ENCODE peak calls at places on chromosomes 6 and 20, in seven cellular contexts. One of them, this sample, is unnamed. For H3K4me1, the result is how much of the 10 kb centered on the place peaks cover.

GRCh38 chr6:141753180-141753579 is 379.5 kb upstream of the GJE1 start:
- DNase-seq in foreskin keratinocyte: no peak
- DNase-seq in transverse colon: no peak
- DNase-seq in heart right ventricle: no peak
- DNase-seq in lung: no peak
- DNase-seq in OCI-LY7: no peak
- DNase-seq in IMR-90: no peak
- DNase-seq in this sample: no peak

GRCh38 chr6:104943781-104944180 is 13.1 kb upstream of the LIN28B start:
- DNase-seq in foreskin keratinocyte: peak
- DNase-seq in transverse colon: no peak
- DNase-seq in heart right ventricle: no peak
- DNase-seq in lung: no peak
- DNase-seq in OCI-LY7: no peak
- DNase-seq in IMR-90: peak
- DNase-seq in this sample: no peak

GRCh38 chr6:137395316-137395715 is 98.9 kb downstream of the OLIG3 start:
- DNase-seq in foreskin keratinocyte: no peak
- DNase-seq in transverse colon: no peak
- DNase-seq in heart right ventricle: no peak
- DNase-seq in lung: no peak
- DNase-seq in OCI-LY7: no peak
- DNase-seq in IMR-90: no peak
- DNase-seq in this sample: no peak

GRCh38 chr6:155434117-155434516 is 21.5 kb downstream of the NOX3 start:
- DNase-seq in foreskin keratinocyte: no peak
- DNase-seq in transverse colon: no peak
- DNase-seq in heart right ventricle: no peak
- DNase-seq in lung: no peak
- DNase-seq in OCI-LY7: no peak
- DNase-seq in IMR-90: no peak
- DNase-seq in this sample: no peak

GRCh38 chr6:118783931-118784528 is 109.9 kb upstream of the ASF1A start:
- DNase-seq in foreskin keratinocyte: no peak
- DNase-seq in transverse colon: no peak
- DNase-seq in heart right ventricle: no peak
- DNase-seq in lung: no peak
- DNase-seq in OCI-LY7: no peak
- DNase-seq in IMR-90: peak
- DNase-seq in this sample: peak

GRCh38 chr6:119079288-119079809 is 885 bp upstream of the FAM184A start:
- DNase-seq in foreskin keratinocyte: peak
- DNase-seq in transverse colon: no peak
- DNase-seq in heart right ventricle: no peak
- DNase-seq in lung: no peak
- DNase-seq in OCI-LY7: no peak
- DNase-seq in IMR-90: peak
- DNase-seq in this sample: no peak

GRCh38 chr20:41570552-41570951 is 47.6 kb downstream of the CHD6 start:
- DNase-seq in foreskin keratinocyte: no peak
- DNase-seq in transverse colon: no peak
- DNase-seq in heart right ventricle: no peak
- DNase-seq in lung: no peak
- DNase-seq in OCI-LY7: no peak
- DNase-seq in IMR-90: peak
- DNase-seq in this sample: no peak

GRCh38 chr20:50515471-50516106 is 5.4 kb downstream of the PTPN1 start:
- DNase-seq in foreskin keratinocyte: no peak
- DNase-seq in transverse colon: no peak
- DNase-seq in heart right ventricle: no peak
- DNase-seq in lung: no peak
- DNase-seq in OCI-LY7: no peak
- DNase-seq in IMR-90: no peak
- DNase-seq in this sample: no peak

GRCh38 chr6:37657117-37657886 is 40.4 kb downstream of the MDGA1 start:
- DNase-seq in foreskin keratinocyte: peak
- DNase-seq in transverse colon: no peak
- DNase-seq in heart right ventricle: no peak
- DNase-seq in lung: no peak
- DNase-seq in OCI-LY7: no peak
- DNase-seq in IMR-90: peak
- DNase-seq in this sample: no peak

GRCh38 chr6:166757226-166758135 is 130.4 kb upstream of the RPS6KA2 start:
- DNase-seq in foreskin keratinocyte: peak
- DNase-seq in transverse colon: no peak
- DNase-seq in heart right ventricle: no peak
- DNase-seq in lung: no peak
- DNase-seq in OCI-LY7: no peak
- DNase-seq in IMR-90: peak
- DNase-seq in this sample: no peak

GRCh38 chr6:160005861-160006540 is 37.1 kb downstream of the IGF2R start:
- DNase-seq in foreskin keratinocyte: no peak
- DNase-seq in transverse colon: no peak
- DNase-seq in heart right ventricle: peak
- DNase-seq in lung: no peak
- DNase-seq in OCI-LY7: no peak
- DNase-seq in IMR-90: peak
- DNase-seq in this sample: no peak

GRCh38 chr6:1984346-1984994 is 260.9 kb downstream of the GMDS start:
- DNase-seq in foreskin keratinocyte: no peak
- DNase-seq in transverse colon: no peak
- DNase-seq in heart right ventricle: no peak
- DNase-seq in lung: no peak
- DNase-seq in OCI-LY7: no peak
- DNase-seq in IMR-90: no peak
- DNase-seq in this sample: no peak

GRCh38 chr6:30480536-30481156 is 8.7 kb upstream of the HLA-E start:
- DNase-seq in foreskin keratinocyte: no peak
- DNase-seq in transverse colon: no peak
- DNase-seq in heart right ventricle: no peak
- DNase-seq in lung: no peak
- DNase-seq in OCI-LY7: no peak
- DNase-seq in IMR-90: no peak
- DNase-seq in this sample: no peak

GRCh38 chr6:148800535-148800934 is 53.7 kb downstream of the UST start:
- DNase-seq in foreskin keratinocyte: no peak
- DNase-seq in transverse colon: no peak
- DNase-seq in heart right ventricle: no peak
- DNase-seq in lung: no peak
- DNase-seq in OCI-LY7: no peak
- DNase-seq in IMR-90: peak
- DNase-seq in this sample: no peak

GRCh38 chr6:34576286-34576955 is 20.3 kb upstream of the SPDEF start:
- DNase-seq in foreskin keratinocyte: no peak
- DNase-seq in transverse colon: no peak
- DNase-seq in heart right ventricle: no peak
- DNase-seq in lung: no peak
- DNase-seq in OCI-LY7: no peak
- DNase-seq in IMR-90: no peak
- DNase-seq in this sample: no peak

GRCh38 chr20:64140956-64141355 is 23.3 kb upstream of the MYT1 start:
- DNase-seq in foreskin keratinocyte: no peak
- DNase-seq in transverse colon: no peak
- DNase-seq in heart right ventricle: no peak
- DNase-seq in lung: no peak
- DNase-seq in OCI-LY7: no peak
- DNase-seq in IMR-90: no peak
- DNase-seq in this sample: no peak
- H3K4me1 ChIP-seq in foreskin keratinocyte: under half
- H3K4me1 ChIP-seq in transverse colon: under half
- H3K4me1 ChIP-seq in heart right ventricle: under half
- H3K4me1 ChIP-seq in lung: under half
- H3K4me1 ChIP-seq in OCI-LY7: under half
- H3K4me1 ChIP-seq in IMR-90: under half
- H3K4me1 ChIP-seq in this sample: under half

DNA sequence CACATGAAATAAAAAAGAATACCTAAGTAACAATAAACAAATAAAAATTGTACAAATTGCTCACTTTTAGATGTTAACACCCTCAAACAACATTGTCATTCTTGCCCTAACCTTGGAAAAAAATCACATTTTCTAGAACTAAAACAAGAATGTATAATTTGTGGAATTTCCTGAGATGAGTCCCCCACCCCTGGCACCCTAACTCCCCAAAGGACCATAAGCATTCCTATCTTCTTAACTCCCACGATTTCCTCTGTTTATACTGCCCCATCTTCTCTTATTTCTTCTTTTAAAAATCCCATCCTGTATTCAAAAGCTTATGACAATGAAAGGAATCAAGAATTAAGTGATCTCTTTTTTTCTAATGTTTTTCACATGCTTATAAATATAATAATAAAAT is 70.9 kb downstream of the IBTK start:
- DNase-seq in foreskin keratinocyte: no peak
- DNase-seq in transverse colon: no peak
- DNase-seq in heart right ventricle: no peak
- DNase-seq in lung: no peak
- DNase-seq in OCI-LY7: no peak
- DNase-seq in IMR-90: no peak
- DNase-seq in this sample: no peak
- H3K27ac ChIP-seq in foreskin keratinocyte: no peak
- H3K27ac ChIP-seq in transverse colon: no peak
- H3K27ac ChIP-seq in heart right ventricle: no peak
- H3K27ac ChIP-seq in lung: no peak
- H3K27ac ChIP-seq in OCI-LY7: no peak
- H3K27ac ChIP-seq in IMR-90: no peak
- H3K27ac ChIP-seq in this sample: no peak

GRCh38 chr6:127954082-127954481 is 53.2 kb upstream of the THEMIS start:
- DNase-seq in foreskin keratinocyte: no peak
- DNase-seq in transverse colon: no peak
- DNase-seq in heart right ventricle: no peak
- DNase-seq in lung: no peak
- DNase-seq in OCI-LY7: no peak
- DNase-seq in IMR-90: peak
- DNase-seq in this sample: no peak

GRCh38 chr6:127952176-127952575 is 51.3 kb upstream of the THEMIS start:
- DNase-seq in foreskin keratinocyte: no peak
- DNase-seq in transverse colon: no peak
- DNase-seq in heart right ventricle: no peak
- DNase-seq in lung: no peak
- DNase-seq in OCI-LY7: no peak
- DNase-seq in IMR-90: no peak
- DNase-seq in this sample: no peak

GRCh38 chr6:127951172-127951995 is 50.5 kb upstream of the THEMIS start:
- DNase-seq in foreskin keratinocyte: no peak
- DNase-seq in transverse colon: no peak
- DNase-seq in heart right ventricle: no peak
- DNase-seq in lung: no peak
- DNase-seq in OCI-LY7: no peak
- DNase-seq in IMR-90: no peak
- DNase-seq in this sample: no peak

GRCh38 chr6:127950566-127951141 is 49.8 kb upstream of the THEMIS start:
- DNase-seq in foreskin keratinocyte: no peak
- DNase-seq in transverse colon: no peak
- DNase-seq in heart right ventricle: no peak
- DNase-seq in lung: no peak
- DNase-seq in OCI-LY7: no peak
- DNase-seq in IMR-90: no peak
- DNase-seq in this sample: no peak

GRCh38 chr6:127952831-127953230 is 52.0 kb upstream of the THEMIS start:
- DNase-seq in foreskin keratinocyte: no peak
- DNase-seq in transverse colon: no peak
- DNase-seq in heart right ventricle: no peak
- DNase-seq in lung: no peak
- DNase-seq in OCI-LY7: no peak
- DNase-seq in IMR-90: no peak
- DNase-seq in this sample: no peak
- H3K4me1 ChIP-seq in foreskin keratinocyte: under half
- H3K4me1 ChIP-seq in transverse colon: under half
- H3K4me1 ChIP-seq in heart right ventricle: under half
- H3K4me1 ChIP-seq in lung: under half
- H3K4me1 ChIP-seq in OCI-LY7: under half
- H3K4me1 ChIP-seq in IMR-90: under half
- H3K4me1 ChIP-seq in this sample: under half

GRCh38 chr20:33789109-33789857 is 21.9 kb upstream of the CHMP4B start:
- DNase-seq in foreskin keratinocyte: peak
- DNase-seq in transverse colon: peak
- DNase-seq in heart right ventricle: no peak
- DNase-seq in lung: peak
- DNase-seq in OCI-LY7: no peak
- DNase-seq in IMR-90: peak
- DNase-seq in this sample: peak

GRCh38 chr20:33788351-33789049 is 22.6 kb upstream of the CHMP4B start:
- DNase-seq in foreskin keratinocyte: no peak
- DNase-seq in transverse colon: peak
- DNase-seq in heart right ventricle: no peak
- DNase-seq in lung: no peak
- DNase-seq in OCI-LY7: no peak
- DNase-seq in IMR-90: no peak
- DNase-seq in this sample: peak

GRCh38 chr20:33785503-33785902 is 25.6 kb upstream of the CHMP4B start:
- DNase-seq in foreskin keratinocyte: no peak
- DNase-seq in transverse colon: no peak
- DNase-seq in heart right ventricle: no peak
- DNase-seq in lung: no peak
- DNase-seq in OCI-LY7: no peak
- DNase-seq in IMR-90: no peak
- DNase-seq in this sample: no peak

GRCh38 chr20:33789858-33790182 is 21.3 kb upstream of the CHMP4B start:
- DNase-seq in foreskin keratinocyte: no peak
- DNase-seq in transverse colon: no peak
- DNase-seq in heart right ventricle: no peak
- DNase-seq in lung: no peak
- DNase-seq in OCI-LY7: no peak
- DNase-seq in IMR-90: no peak
- DNase-seq in this sample: no peak

GRCh38 chr20:33787253-33787891 is 23.8 kb upstream of the CHMP4B start:
- DNase-seq in foreskin keratinocyte: no peak
- DNase-seq in transverse colon: no peak
- DNase-seq in heart right ventricle: no peak
- DNase-seq in lung: no peak
- DNase-seq in OCI-LY7: no peak
- DNase-seq in IMR-90: no peak
- DNase-seq in this sample: no peak
- H3K27ac ChIP-seq in foreskin keratinocyte: no peak
- H3K27ac ChIP-seq in transverse colon: peak
- H3K27ac ChIP-seq in heart right ventricle: no peak
- H3K27ac ChIP-seq in lung: peak
- H3K27ac ChIP-seq in OCI-LY7: no peak
- H3K27ac ChIP-seq in IMR-90: no peak
- H3K27ac ChIP-seq in this sample: no peak

DNA sequence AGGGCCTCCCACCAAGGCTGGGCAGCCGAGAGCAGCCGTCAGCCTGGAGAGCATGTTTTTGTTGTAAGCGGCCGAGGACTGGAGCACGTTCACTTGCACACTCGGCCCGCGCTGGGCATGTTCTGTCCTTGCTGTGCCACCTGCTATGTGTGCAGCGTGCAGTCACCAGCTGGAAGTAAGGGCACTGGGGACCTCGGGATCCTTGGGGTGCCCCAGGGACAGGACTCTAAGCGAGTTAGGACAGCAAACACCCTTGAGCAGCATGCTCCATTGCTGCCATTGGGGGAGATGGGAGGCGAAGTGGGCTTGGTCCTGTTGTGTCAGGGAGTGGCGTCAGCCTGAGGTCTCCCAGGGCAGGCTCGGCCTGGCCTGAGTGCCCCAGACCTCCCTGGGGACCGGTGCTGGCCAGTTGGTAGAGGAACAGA is 18.6 kb downstream of the DYNLT1 start:
- DNase-seq in foreskin keratinocyte: no peak
- DNase-seq in transverse colon: no peak
- DNase-seq in heart right ventricle: no peak
- DNase-seq in lung: no peak
- DNase-seq in OCI-LY7: no peak
- DNase-seq in IMR-90: no peak
- DNase-seq in this sample: peak
- H3K4me1 ChIP-seq in foreskin keratinocyte: under half
- H3K4me1 ChIP-seq in transverse colon: under half
- H3K4me1 ChIP-seq in heart right ventricle: under half
- H3K4me1 ChIP-seq in lung: under half
- H3K4me1 ChIP-seq in OCI-LY7: under half
- H3K4me1 ChIP-seq in IMR-90: under half
- H3K4me1 ChIP-seq in this sample: under half